ENCODE peak calls at places on chromosomes 3 and 15, in eight cellular contexts. I is testis; Y is right atrium auricular region; V is A549; J is NAMALWA; A is activated naive CD4-positive, alpha-beta T cell; K is CD8-positive, alpha-beta memory T cell; G is breast epithelium. P is an unnamed sample.

GRCh38 chr3:186214670-186215069 is 105.8 kb upstream of the ETV5 start:
- DNase-seq in G (no peak), V (no peak), Y (no peak), I (no peak), K (no peak), A (no peak), J (no peak), P (no peak)

GRCh38 chr3:71247221-71247947 is 336.1 kb downstream of the FOXP1 start:
- DNase-seq in K (no peak), I (peak), G (no peak), Y (no peak), V (peak), A (no peak), J (peak), P (no peak)

GRCh38 chr3:177186306-177186705 is 11.0 kb downstream of the TBL1XR1 start:
- DNase-seq in V (no peak), A (no peak), K (no peak), I (no peak), Y (no peak), G (no peak), J (no peak), P (no peak)

GRCh38 chr3:36175916-36176461 is 204.3 kb upstream of the STAC start:
- DNase-seq in V (no peak), K (no peak), J (no peak), Y (no peak), I (no peak), A (no peak), G (no peak), P (no peak)

GRCh38 chr3:120280026-120280425 is 5.0 kb downstream of the GPR156 start:
- DNase-seq in A (no peak), J (no peak), I (no peak), G (no peak), K (no peak), V (no peak), Y (no peak), P (no peak)

GRCh38 chr3:117708601-117709000 is 999.0 kb downstream of the TUSC7 start:
- DNase-seq in A (no peak), I (no peak), Y (no peak), J (no peak), V (no peak), K (no peak), G (no peak), P (no peak)

GRCh38 chr3:78633626-78634025 is 1134.2 kb downstream of the ROBO1 start:
- DNase-seq in A (no peak), J (no peak), K (no peak), G (no peak), Y (no peak), I (no peak), V (no peak), P (no peak)

GRCh38 chr3:134775831-134776230 is 19.2 kb upstream of the EPHB1 start:
- DNase-seq in A (no peak), G (no peak), J (no peak), I (no peak), V (no peak), K (no peak), Y (no peak), P (no peak)

GRCh38 chr3:90054306-90054705 is 946.9 kb downstream of the EPHA3 start:
- DNase-seq in Y (no peak), A (no peak), G (no peak), V (no peak), K (no peak), J (no peak), I (no peak), P (no peak)

GRCh38 chr15:93460717-93461116 is 371.7 kb upstream of the RGMA start:
- DNase-seq in J (no peak), G (no peak), A (no peak), Y (no peak), V (no peak), I (no peak), K (no peak), P (no peak)

GRCh38 chr3:48919215-48920138 is 835 bp downstream of the ARIH2 start:
- DNase-seq in G (no peak), V (peak), A (no peak), J (peak), K (peak), Y (no peak), I (peak), P (peak)

GRCh38 chr3:120449701-120450216 is 1.0 kb downstream of the FSTL1 start:
- DNase-seq in Y (no peak), G (no peak), A (no peak), I (no peak), J (no peak), K (no peak), V (no peak), P (no peak)

P was measured in Panc1.